ENCODE peak calls at places on chromosomes 13 and 19, in five cellular contexts. A is lower leg skin, T is A673, Z is adrenal gland, F is neural progenitor cell. D is an unnamed sample.

GRCh38 chr13:33761744-33762143 is 56.2 kb upstream of the RFC3 start:
- DNase-seq in F (peak; percentile 26), T (peak; percentile 36), Z (peak; percentile 10), A (no peak), D (peak; percentile 6)

GRCh38 chr19:2569596-2570465 is 93.9 kb downstream of the GADD45B start:
- DNase-seq in F (no peak), T (no peak), A (peak; percentile 80), Z (no peak), D (no peak)

GRCh38 chr13:56903710-56904109 is 237.0 kb upstream of the PRR20A start:
- DNase-seq in Z (no peak), T (no peak), F (no peak), A (no peak), D (no peak)

GRCh38 chr13:85665286-85665685 is 133.9 kb downstream of the SLITRK6 start:
- DNase-seq in T (peak; percentile 17), A (no peak), Z (no peak), F (no peak), D (peak; percentile 87)

GRCh38 chr19:46904114-46905060 is 43.6 kb downstream of the ARHGAP35 start:
- DNase-seq in T (no peak), A (peak; percentile 78), F (no peak), Z (peak; percentile 54), D (no peak)

GRCh38 chr13:50631041-50631440 is 212.5 kb downstream of the DLEU7 start:
- DNase-seq in F (no peak), Z (no peak), T (no peak), A (no peak), D (no peak)

GRCh38 chr19:6238643-6239281 is 41.0 kb downstream of the MLLT1 start:
- DNase-seq in A (no peak), T (no peak), Z (no peak), F (no peak), D (peak; percentile 39)

GRCh38 chr13:36369268-36370107 is 23.3 kb upstream of the SPART start:
- DNase-seq in F (no peak), T (no peak), A (no peak), Z (no peak), D (no peak)

GRCh38 chr19:35832054-35832453 is 19.4 kb upstream of the PRODH2 start:
- DNase-seq in A (no peak), F (no peak), Z (no peak), T (no peak), D (no peak)

GRCh38 chr13:102771298-102772041 is 2.1 kb downstream of the TEX30 start:
- DNase-seq in A (no peak), Z (no peak), T (no peak), F (no peak), D (no peak)

GRCh38 chr13:45496942-45497341 is 32.2 kb downstream of the COG3 start:
- DNase-seq in T (no peak), F (no peak), A (no peak), Z (no peak), D (no peak)

GRCh38 chr13:41700790-41701310 is 243.5 kb downstream of the RGCC start:
- DNase-seq in T (peak; percentile 86), Z (peak; percentile 57), F (no peak), A (no peak), D (peak; percentile 35)

GRCh38 chr13:98234348-98234747 is 57.3 kb upstream of the RNF113B start:
- DNase-seq in T (no peak), A (no peak), F (no peak), Z (no peak), D (no peak)

GRCh38 chr19:14073232-14073924 is 792 bp downstream of the MISP3 start:
- DNase-seq in Z (peak; percentile 79), T (peak; percentile 84), F (peak; percentile 92), A (no peak), D (peak; percentile 63)

GRCh38 chr19:3374369-3375112 is 8.2 kb downstream of the NFIC start:
- DNase-seq in A (peak; percentile 90), F (no peak), Z (peak; percentile 93), T (no peak), D (no peak)

GRCh38 chr13:112688560-112689497 is 1.0 kb upstream of the ATP11A start:
- DNase-seq in A (no peak), T (no peak), Z (peak; percentile 54), F (peak; percentile 58), D (no peak)

GRCh38 chr13:109389892-109390345 is 396.5 kb downstream of the IRS2 start:
- DNase-seq in A (no peak), Z (no peak), F (no peak), T (no peak), D (peak; percentile 7)

GRCh38 chr13:21011378-21011777 is 50.0 kb downstream of the LATS2 start:
- DNase-seq in T (no peak), F (no peak), A (no peak), Z (no peak), D (no peak)

DNA sequence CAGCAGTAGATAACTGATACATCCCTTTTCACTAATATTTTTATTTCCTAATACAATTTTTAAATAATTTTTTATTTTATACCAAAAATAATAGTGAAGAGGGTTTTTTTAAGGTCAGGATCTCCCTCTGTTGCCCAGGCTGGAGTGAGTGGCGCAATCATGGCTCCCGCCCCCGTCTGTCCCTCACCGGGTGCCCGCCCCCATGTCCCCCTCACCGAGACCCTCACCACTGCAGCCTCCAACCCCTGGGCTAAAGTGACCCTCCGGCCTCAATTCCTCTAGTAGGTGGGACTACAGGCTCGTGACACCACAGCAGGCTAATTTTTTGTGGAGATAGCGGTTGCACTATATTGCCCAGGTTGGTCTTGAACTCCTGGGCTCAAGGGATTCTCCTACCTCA is 17.8 kb upstream of the ZNF846 start:
- DNase-seq in F (no peak), T (no peak), A (no peak), Z (no peak), D (no peak)
- H3K4me3 ChIP-seq in F (peak overlapping the region; percentile 80), T (peak overlapping the region; percentile 60), A (no peak overlapping the region), Z (no peak overlapping the region), D (peak overlapping the region; percentile 62)

GRCh38 chr19:34757441-34757840 is 15.6 kb downstream of the ZNF599 start:
- DNase-seq in F (no peak), A (no peak), T (no peak), Z (no peak), D (no peak)
- TF ChIP-seq CTCF in F (no peak), A (no peak), T (no peak), Z (no peak), D (no peak)

GRCh38 chr19:22515435-22515834 is 93.3 kb upstream of the ZNF98 start:
- DNase-seq in Z (no peak), A (no peak), F (no peak), T (no peak), D (no peak)

GRCh38 chr19:22519152-22519551 is 97.0 kb upstream of the ZNF98 start:
- DNase-seq in Z (no peak), T (no peak), A (no peak), F (no peak), D (no peak)

GRCh38 chr19:22517496-22518411 is 95.6 kb upstream of the ZNF98 start:
- DNase-seq in Z (no peak), F (no peak), A (peak; percentile 45), T (no peak), D (no peak)
- H3K4me3 ChIP-seq in Z (no peak overlapping the region), F (no peak overlapping the region), A (no peak overlapping the region), T (no peak overlapping the region), D (no peak overlapping the region)

GRCh38 chr13:70809588-70809987 is 701.3 kb upstream of the KLHL1 start:
- DNase-seq in F (no peak), T (no peak), A (no peak), Z (no peak), D (no peak)
- TF ChIP-seq CTCF in F (no peak), T (no peak), A (no peak), Z (no peak), D (no peak)

GRCh38 chr19:56092685-56093631 is 28.1 kb downstream of the ZNF787 start:
- DNase-seq in T (no peak), Z (no peak), A (no peak), F (no peak), D (no peak)
- H3K4me3 ChIP-seq in T (no peak overlapping the region), Z (no peak overlapping the region), A (no peak overlapping the region), F (no peak overlapping the region), D (no peak overlapping the region)

GRCh38 chr19:48711106-48711662 is 8.3 kb downstream of the MAMSTR start:
- DNase-seq in A (no peak), T (no peak), F (no peak), Z (no peak), D (no peak)

GRCh38 chr19:48714759-48715261 is 4.7 kb downstream of the MAMSTR start:
- DNase-seq in A (no peak), Z (no peak), T (no peak), F (no peak), D (no peak)

GRCh38 chr19:48713864-48714755 is 5.4 kb downstream of the MAMSTR start:
- DNase-seq in A (peak; percentile 100), Z (peak; percentile 100), F (peak; percentile 100), T (peak; percentile 100), D (peak; percentile 97)

GRCh38 chr19:48715276-48715675 is 4.2 kb downstream of the MAMSTR start:
- DNase-seq in T (no peak), Z (no peak), F (no peak), A (no peak), D (no peak)

GRCh38 chr19:48713041-48713863 is 6.3 kb downstream of the MAMSTR start:
- DNase-seq in A (no peak), T (no peak), Z (no peak), F (peak; percentile 74), D (no peak)
- TF ChIP-seq CTCF in A (no peak), T (no peak), Z (no peak), F (peak; percentile 39), D (peak; percentile 35)

DNA sequence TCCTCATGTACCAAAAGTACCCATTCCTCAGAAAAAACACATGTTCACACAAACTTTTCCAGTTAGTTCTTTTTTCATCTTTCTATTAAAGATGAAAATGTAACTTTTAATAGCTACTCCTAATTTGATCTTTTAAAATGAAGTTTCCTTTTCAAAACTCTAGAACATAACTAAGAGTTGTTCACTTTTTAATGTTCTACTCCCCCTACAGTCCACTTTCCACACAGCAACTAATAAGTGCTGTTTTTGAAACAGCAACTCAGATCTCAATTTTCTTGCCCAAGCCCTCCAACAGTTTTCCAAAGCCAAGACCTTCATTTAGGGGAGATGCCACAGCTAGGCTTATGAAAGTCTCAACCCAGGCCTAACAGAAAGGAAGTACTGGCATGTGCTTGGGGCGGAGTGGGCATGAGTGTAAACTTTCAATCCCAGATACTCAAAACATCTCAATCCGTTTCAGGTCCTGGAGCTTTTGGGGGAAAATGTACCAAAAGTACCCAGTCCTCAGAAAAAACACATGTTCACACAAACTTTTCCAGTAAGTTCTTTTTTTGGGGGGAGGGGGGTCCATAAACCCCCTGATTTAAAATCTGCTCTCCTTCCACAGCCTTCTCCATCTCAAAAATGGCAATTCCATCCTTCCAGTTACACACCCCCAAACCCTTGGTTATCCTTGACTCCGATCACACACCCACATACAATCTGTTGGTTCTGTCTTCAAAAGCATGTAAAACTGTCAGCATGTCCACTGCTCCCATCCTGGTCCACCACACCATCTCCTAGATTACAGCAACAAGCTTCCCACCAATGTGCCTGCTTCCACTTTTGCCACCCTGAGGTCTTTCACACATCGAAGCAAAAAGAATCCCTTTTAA is 2.0 kb downstream of the FBL start:
- DNase-seq in T (peak; percentile 71), F (peak; percentile 60), A (no peak), Z (peak; percentile 42), D (peak; percentile 50)
- H3K4me3 ChIP-seq in T (peak overlapping the region; percentile 93), F (peak overlapping the region; percentile 74), A (no peak overlapping the region), Z (no peak overlapping the region), D (no peak overlapping the region)

D was measured in bronchial epithelial cell.